ENCODE peak calls at places on chromosomes 6 and 20, in six cellular contexts. One of them, this sample, is unnamed.

GRCh38 chr6:148501178-148501590 is 158.5 kb downstream of the SASH1 start:
- DNase-seq in esophagus squamous epithelium: no peak
- DNase-seq in uterus: peak; percentile 70
- DNase-seq in ovary: peak; percentile 56
- DNase-seq in spleen: no peak
- DNase-seq in right lobe of liver: no peak
- DNase-seq in this sample: peak; percentile 80

GRCh38 chr6:81575446-81575845 is 177.0 kb downstream of the TENT5A start:
- DNase-seq in esophagus squamous epithelium: no peak
- DNase-seq in uterus: no peak
- DNase-seq in ovary: no peak
- DNase-seq in spleen: no peak
- DNase-seq in right lobe of liver: no peak
- DNase-seq in this sample: no peak

GRCh38 chr20:1341561-1342265 is 12.8 kb upstream of the SDCBP2 start:
- DNase-seq in esophagus squamous epithelium: no peak
- DNase-seq in uterus: no peak
- DNase-seq in ovary: no peak
- DNase-seq in spleen: peak; percentile 8
- DNase-seq in right lobe of liver: no peak
- DNase-seq in this sample: no peak

GRCh38 chr20:17427646-17428045 is 103.5 kb downstream of the BFSP1 start:
- DNase-seq in esophagus squamous epithelium: no peak
- DNase-seq in uterus: no peak
- DNase-seq in ovary: no peak
- DNase-seq in spleen: no peak
- DNase-seq in right lobe of liver: no peak
- DNase-seq in this sample: no peak

GRCh38 chr20:43982016-43982415 is 67.4 kb downstream of the TOX2 start:
- DNase-seq in esophagus squamous epithelium: no peak
- DNase-seq in uterus: no peak
- DNase-seq in ovary: no peak
- DNase-seq in spleen: no peak
- DNase-seq in right lobe of liver: no peak
- DNase-seq in this sample: no peak

GRCh38 chr6:73081955-73082354 is 143.3 kb downstream of the KHDC1L start:
- DNase-seq in esophagus squamous epithelium: no peak
- DNase-seq in uterus: no peak
- DNase-seq in ovary: no peak
- DNase-seq in spleen: no peak
- DNase-seq in right lobe of liver: no peak
- DNase-seq in this sample: no peak

GRCh38 chr6:24529985-24530384 is 35.2 kb downstream of the ALDH5A1 start:
- DNase-seq in esophagus squamous epithelium: no peak
- DNase-seq in uterus: no peak
- DNase-seq in ovary: no peak
- DNase-seq in spleen: no peak
- DNase-seq in right lobe of liver: no peak
- DNase-seq in this sample: no peak

GRCh38 chr20:54643761-54644160 is 168.4 kb downstream of the DOK5 start:
- DNase-seq in esophagus squamous epithelium: no peak
- DNase-seq in uterus: no peak
- DNase-seq in ovary: no peak
- DNase-seq in spleen: no peak
- DNase-seq in right lobe of liver: no peak
- DNase-seq in this sample: no peak

GRCh38 chr6:39330057-39330456 is 7.6 kb upstream of the KCNK16 start:
- DNase-seq in esophagus squamous epithelium: no peak
- DNase-seq in uterus: no peak
- DNase-seq in ovary: no peak
- DNase-seq in spleen: no peak
- DNase-seq in right lobe of liver: no peak
- DNase-seq in this sample: no peak

GRCh38 chr6:129340983-129341382 is 369.0 kb downstream of the ARHGAP18 start:
- DNase-seq in esophagus squamous epithelium: no peak
- DNase-seq in uterus: no peak
- DNase-seq in ovary: no peak
- DNase-seq in spleen: no peak
- DNase-seq in right lobe of liver: no peak
- DNase-seq in this sample: no peak

GRCh38 chr6:5846335-5846734 is 160.4 kb downstream of the NRN1 start:
- DNase-seq in esophagus squamous epithelium: no peak
- DNase-seq in uterus: no peak
- DNase-seq in ovary: no peak
- DNase-seq in spleen: no peak
- DNase-seq in right lobe of liver: no peak
- DNase-seq in this sample: no peak

GRCh38 chr6:44226368-44227137 is 3.2 kb downstream of the SLC29A1 start:
- DNase-seq in esophagus squamous epithelium: no peak
- DNase-seq in uterus: no peak
- DNase-seq in ovary: no peak
- DNase-seq in spleen: no peak
- DNase-seq in right lobe of liver: no peak
- DNase-seq in this sample: no peak

GRCh38 chr6:19833947-19834346 is 3.2 kb upstream of the ID4 start:
- DNase-seq in esophagus squamous epithelium: no peak
- DNase-seq in uterus: no peak
- DNase-seq in ovary: no peak
- DNase-seq in spleen: no peak
- DNase-seq in right lobe of liver: no peak
- DNase-seq in this sample: no peak
- H3K27ac ChIP-seq in esophagus squamous epithelium: no peak overlapping the region
- H3K27ac ChIP-seq in uterus: no peak overlapping the region
- H3K27ac ChIP-seq in ovary: no peak overlapping the region
- H3K27ac ChIP-seq in spleen: no peak overlapping the region
- H3K27ac ChIP-seq in right lobe of liver: no peak overlapping the region
- H3K27ac ChIP-seq in this sample: peak overlapping the region; percentile 76

GRCh38 chr6:37222125-37222967 is 35.2 kb upstream of the TBC1D22B start:
- DNase-seq in esophagus squamous epithelium: no peak
- DNase-seq in uterus: peak; percentile 71
- DNase-seq in ovary: peak; percentile 77
- DNase-seq in spleen: peak; percentile 91
- DNase-seq in right lobe of liver: peak; percentile 93
- DNase-seq in this sample: no peak
- TF ChIP-seq POLR2A in esophagus squamous epithelium: no peak
- TF ChIP-seq POLR2A in uterus: no peak
- TF ChIP-seq POLR2A in ovary: no peak
- TF ChIP-seq POLR2A in spleen: no peak
- TF ChIP-seq POLR2A in right lobe of liver: peak; percentile 48
- TF ChIP-seq POLR2A in this sample: no peak

GRCh38 chr20:9403481-9403880 is 110.9 kb upstream of the LAMP5 start:
- DNase-seq in esophagus squamous epithelium: no peak
- DNase-seq in uterus: no peak
- DNase-seq in ovary: no peak
- DNase-seq in spleen: no peak
- DNase-seq in right lobe of liver: no peak
- DNase-seq in this sample: no peak
- H3K4me1 ChIP-seq in esophagus squamous epithelium: no peaks in the 10 kb centered on the region
- H3K4me1 ChIP-seq in uterus: no peaks in the 10 kb centered on the region
- H3K4me1 ChIP-seq in ovary: no peaks in the 10 kb centered on the region
- H3K4me1 ChIP-seq in spleen: no peaks in the 10 kb centered on the region
- H3K4me1 ChIP-seq in right lobe of liver: no peaks in the 10 kb centered on the region
- H3K4me1 ChIP-seq in this sample: no peaks in the 10 kb centered on the region

DNA sequence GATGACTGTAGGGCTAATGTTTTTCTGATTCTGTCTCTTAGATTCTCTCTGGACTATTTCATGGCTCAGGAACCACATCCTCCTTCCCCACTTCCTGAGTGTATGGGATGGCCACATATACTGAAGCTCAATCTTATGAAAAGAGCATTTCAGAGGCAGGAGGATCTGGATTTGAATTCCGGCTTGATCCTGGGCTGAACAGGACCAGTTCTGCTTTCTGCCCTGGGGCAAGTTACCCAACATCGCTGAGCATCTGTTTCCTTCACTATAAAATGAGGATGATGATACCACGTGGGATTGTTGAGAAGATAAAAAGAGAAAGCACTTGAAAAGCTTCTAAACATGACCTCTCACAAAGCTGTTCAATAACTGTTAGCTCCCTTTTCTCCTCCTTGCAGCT is 168.4 kb upstream of the TNFAIP3 start:
- DNase-seq in esophagus squamous epithelium: no peak
- DNase-seq in uterus: no peak
- DNase-seq in ovary: no peak
- DNase-seq in spleen: no peak
- DNase-seq in right lobe of liver: no peak
- DNase-seq in this sample: peak; percentile 46
- H3K27ac ChIP-seq in esophagus squamous epithelium: no peak overlapping the region
- H3K27ac ChIP-seq in uterus: no peak overlapping the region
- H3K27ac ChIP-seq in ovary: peak overlapping the region; percentile 88
- H3K27ac ChIP-seq in spleen: no peak overlapping the region
- H3K27ac ChIP-seq in right lobe of liver: no peak overlapping the region
- H3K27ac ChIP-seq in this sample: no peak overlapping the region

DNA sequence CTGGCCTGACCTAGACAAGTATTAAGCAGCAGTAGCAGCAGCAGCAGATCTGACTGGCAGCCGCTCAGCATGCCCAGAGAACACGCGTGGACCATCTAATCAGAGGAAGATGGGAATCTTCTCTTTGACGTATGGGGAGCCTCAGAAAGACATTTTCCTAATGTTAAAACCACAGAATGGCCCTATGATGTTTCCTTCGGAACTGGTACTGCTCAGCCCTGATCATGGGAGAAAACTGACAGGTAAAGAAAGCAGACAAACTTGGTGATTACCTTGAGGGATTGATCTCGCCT is 6.2 kb downstream of the PSMA7 start:
- DNase-seq in esophagus squamous epithelium: no peak
- DNase-seq in uterus: no peak
- DNase-seq in ovary: no peak
- DNase-seq in spleen: no peak
- DNase-seq in right lobe of liver: no peak
- DNase-seq in this sample: no peak
- TF ChIP-seq POLR2A in esophagus squamous epithelium: no peak
- TF ChIP-seq POLR2A in uterus: no peak
- TF ChIP-seq POLR2A in ovary: no peak
- TF ChIP-seq POLR2A in spleen: no peak
- TF ChIP-seq POLR2A in right lobe of liver: no peak
- TF ChIP-seq POLR2A in this sample: no peak

DNA sequence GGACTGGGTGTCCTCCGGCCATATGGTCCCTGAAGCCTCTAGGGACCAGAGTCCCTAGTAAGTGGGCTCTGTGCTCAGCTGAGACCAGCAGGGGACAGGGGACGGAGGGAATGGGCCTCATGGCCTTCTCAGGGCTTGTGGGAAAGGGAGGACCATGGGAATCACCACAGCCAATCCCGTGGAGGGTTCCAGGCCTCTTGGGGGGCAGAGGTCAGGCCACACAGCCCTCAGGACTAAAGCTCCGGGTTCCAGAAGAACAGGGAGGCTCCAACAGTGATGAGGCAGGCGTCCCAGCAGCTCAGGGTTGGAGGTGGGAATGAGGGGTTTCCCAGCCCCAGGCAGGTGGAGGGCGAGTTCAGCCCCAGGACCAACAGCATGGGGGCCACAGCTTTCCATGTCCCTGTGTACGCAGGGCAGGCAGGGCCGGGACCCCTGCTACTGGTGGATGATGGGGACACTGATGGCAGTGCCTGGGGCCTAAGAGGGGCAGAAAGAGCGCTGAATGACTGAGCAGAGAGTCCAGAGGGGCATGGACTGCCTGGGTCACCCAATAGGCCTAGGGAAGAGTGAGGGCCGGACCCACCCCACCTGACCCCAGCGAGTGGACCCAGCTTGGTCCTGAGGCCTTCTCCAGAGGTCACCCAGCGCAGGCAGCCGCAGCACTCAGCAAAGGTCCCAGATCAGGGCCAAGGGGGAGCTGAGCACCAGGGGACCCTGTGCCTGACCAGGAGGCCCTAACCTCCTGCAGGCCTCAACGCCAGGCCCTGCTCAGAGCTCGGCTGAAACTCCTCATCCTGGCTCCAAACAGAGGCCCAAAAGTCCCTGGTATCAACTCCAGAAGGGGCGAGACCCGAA is 8.8 kb downstream of the MYL9 start:
- DNase-seq in esophagus squamous epithelium: no peak
- DNase-seq in uterus: peak; percentile 41
- DNase-seq in ovary: no peak
- DNase-seq in spleen: peak; percentile 51
- DNase-seq in right lobe of liver: no peak
- DNase-seq in this sample: no peak
- H3K4me1 ChIP-seq in esophagus squamous epithelium: peaks cover 18% of the 10 kb centered on the region
- H3K4me1 ChIP-seq in uterus: no peaks in the 10 kb centered on the region
- H3K4me1 ChIP-seq in ovary: peaks cover 2% of the 10 kb centered on the region
- H3K4me1 ChIP-seq in spleen: no peaks in the 10 kb centered on the region
- H3K4me1 ChIP-seq in right lobe of liver: no peaks in the 10 kb centered on the region
- H3K4me1 ChIP-seq in this sample: peaks cover 6% of the 10 kb centered on the region